ENCODE peak calls at places on chromosomes 7 and 10, in four cellular contexts. E is GM23338, G is left lung, C is right cardiac atrium. S is an unnamed sample.

GRCh38 chr10:95697429-95697828 is 3.7 kb upstream of the TCTN3 start:
- DNase-seq in E (no peak), C (no peak), G (no peak), S (no peak)

GRCh38 chr7:22444181-22444966 is 55.6 kb downstream of the STEAP1B start:
- DNase-seq in E (no peak), G (no peak), C (no peak), S (no peak)

GRCh38 chr10:32377458-32378370 is 30.8 kb upstream of the EPC1 start:
- DNase-seq in G (no peak), E (no peak), C (no peak), S (no peak)

GRCh38 chr10:32073676-32074075 is 17.5 kb upstream of the KIF5B start:
- DNase-seq in E (no peak), G (no peak), C (no peak), S (no peak)

GRCh38 chr10:77332256-77332655 is 305.4 kb downstream of the KCNMA1 start:
- DNase-seq in E (no peak), G (no peak), C (no peak), S (no peak)

GRCh38 chr10:70549962-70550845 is 52.3 kb downstream of the PRF1 start:
- DNase-seq in E (peak; percentile 82), C (peak; percentile 67), G (peak; percentile 66), S (no peak)

GRCh38 chr7:126605553-126605952 is 647.2 kb downstream of the GRM8 start:
- DNase-seq in G (no peak), C (no peak), E (no peak), S (no peak)

GRCh38 chr7:22610871-22611757 is 111.1 kb upstream of the STEAP1B start:
- DNase-seq in C (no peak), E (no peak), G (no peak), S (no peak)

GRCh38 chr7:66013938-66014337 is 31.9 kb upstream of the GUSB start:
- DNase-seq in G (no peak), E (peak; percentile 75), C (peak; percentile 51), S (peak; percentile 29)

GRCh38 chr7:80851896-80852476 is 66.9 kb downstream of the SEMA3C start:
- DNase-seq in G (no peak), E (no peak), C (no peak), S (no peak)

GRCh38 chr7:91557789-91558396 is 293.7 kb downstream of the FZD1 start:
- DNase-seq in E (no peak), C (no peak), G (no peak), S (no peak)

GRCh38 chr7:151400626-151401315 is 9.1 kb downstream of the WDR86 start:
- DNase-seq in G (peak; percentile 46), E (no peak), C (no peak), S (no peak)

GRCh38 chr10:44933922-44934321 is 22.8 kb downstream of the TMEM72 start:
- DNase-seq in E (no peak), C (no peak), G (no peak), S (no peak)

GRCh38 chr10:44933117-44933450 is 21.9 kb downstream of the TMEM72 start:
- DNase-seq in G (no peak), C (no peak), E (no peak), S (no peak)

GRCh38 chr10:44931621-44932337 is 20.6 kb downstream of the TMEM72 start:
- DNase-seq in G (no peak), E (no peak), C (no peak), S (peak; percentile 12)

GRCh38 chr10:44933451-44933850 is 22.3 kb downstream of the TMEM72 start:
- DNase-seq in E (no peak), G (no peak), C (no peak), S (no peak)

GRCh38 chr10:44932338-44933116 is 21.4 kb downstream of the TMEM72 start:
- DNase-seq in E (peak; percentile 95), G (peak; percentile 98), C (peak; percentile 97), S (peak; percentile 100)
- H3K4me1 ChIP-seq in E (peaks cover 6% of the 10 kb centered on the region), G (peaks cover 48% of the 10 kb centered on the region), C (peaks cover 15% of the 10 kb centered on the region), S (peaks cover 5% of the 10 kb centered on the region)

DNA sequence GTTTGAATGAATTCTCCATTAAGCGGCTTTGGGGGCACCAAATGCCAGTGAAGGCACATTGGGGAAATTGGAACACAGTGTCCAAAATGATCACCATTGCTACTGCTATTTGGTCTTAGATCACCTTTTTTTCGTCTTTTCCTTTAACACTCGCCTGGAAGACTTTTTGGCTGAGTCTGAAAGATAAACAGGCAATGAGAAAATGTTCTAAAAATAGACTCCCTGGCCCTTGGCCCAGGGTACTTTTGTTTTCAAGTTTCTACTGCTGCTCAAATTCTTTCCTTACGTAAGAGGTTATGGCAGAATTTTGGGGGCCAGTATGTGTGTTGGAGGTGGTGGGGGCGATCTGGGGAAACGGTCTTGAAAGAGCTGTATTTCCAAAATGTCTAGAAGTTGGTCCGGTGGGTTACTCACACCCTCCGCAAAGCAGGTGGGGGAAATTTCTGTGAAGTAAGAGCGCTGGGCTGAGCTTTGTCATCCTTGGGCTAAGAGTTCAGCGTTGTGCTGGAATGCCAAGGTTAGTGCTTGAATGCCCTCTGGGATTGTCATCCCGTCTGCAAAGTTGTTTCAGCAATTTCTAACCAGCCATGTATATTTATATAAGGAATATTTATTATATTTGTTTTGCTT is 1.3 kb upstream of the ITPRIP start:
- DNase-seq in E (no peak), C (no peak), G (no peak), S (no peak)
- H3K4me1 ChIP-seq in E (peaks cover 49% of the 10 kb centered on the region), C (peaks cover 14% of the 10 kb centered on the region), G (peaks cover 46% of the 10 kb centered on the region), S (peaks cover 8% of the 10 kb centered on the region)

GRCh38 chr10:86827639-86828038 is 71.2 kb downstream of the BMPR1A start:
- DNase-seq in C (no peak), G (no peak), E (peak; percentile 63), S (no peak)

GRCh38 chr10:86823565-86823964 is 67.1 kb downstream of the BMPR1A start:
- DNase-seq in G (no peak), E (peak; percentile 53), C (no peak), S (no peak)

GRCh38 chr10:86824151-86824550 is 67.7 kb downstream of the BMPR1A start:
- DNase-seq in G (no peak), E (peak; percentile 65), C (no peak), S (no peak)

GRCh38 chr10:86828145-86828544 is 71.7 kb downstream of the BMPR1A start:
- DNase-seq in E (no peak), G (no peak), C (no peak), S (no peak)

DNA sequence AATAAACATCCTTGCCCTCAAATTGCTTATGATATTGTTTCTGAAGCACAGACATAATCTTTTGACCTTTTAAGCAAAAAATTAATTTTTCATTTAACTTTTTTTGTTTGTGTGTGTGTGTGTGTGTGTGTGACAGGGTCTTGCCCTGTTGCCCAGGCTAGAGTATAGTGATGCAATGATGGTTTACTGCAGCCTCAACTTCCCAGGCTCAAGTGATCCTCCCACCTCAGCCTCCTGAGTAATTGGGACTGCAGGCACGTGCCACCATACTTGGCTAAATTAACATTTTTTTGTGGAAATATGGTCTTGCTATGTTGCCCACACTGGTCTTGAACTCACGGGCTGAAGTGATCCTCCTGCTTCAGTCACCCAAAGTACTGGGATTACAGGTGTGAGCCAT is 68.9 kb downstream of the BMPR1A start:
- DNase-seq in G (no peak), C (no peak), E (no peak), S (no peak)
- H3K4me1 ChIP-seq in G (peaks cover 2% of the 10 kb centered on the region), C (peaks cover 7% of the 10 kb centered on the region), E (peaks cover 76% of the 10 kb centered on the region), S (peaks cover 12% of the 10 kb centered on the region)

GRCh38 chr7:154415709-154416399 is 363.7 kb downstream of the DPP6 start:
- DNase-seq in G (no peak), C (no peak), E (no peak), S (no peak)

GRCh38 chr7:154419344-154419743 is 367.1 kb downstream of the DPP6 start:
- DNase-seq in G (no peak), C (no peak), E (no peak), S (no peak)

GRCh38 chr7:154412105-154412504 is 359.9 kb downstream of the DPP6 start:
- DNase-seq in G (no peak), E (no peak), C (no peak), S (no peak)

GRCh38 chr7:154416714-154417113 is 364.5 kb downstream of the DPP6 start:
- DNase-seq in C (no peak), E (no peak), G (no peak), S (no peak)
- H3K4me1 ChIP-seq in C (no peaks in the 10 kb centered on the region), E (no peaks in the 10 kb centered on the region), G (no peaks in the 10 kb centered on the region), S (no peaks in the 10 kb centered on the region)

DNA sequence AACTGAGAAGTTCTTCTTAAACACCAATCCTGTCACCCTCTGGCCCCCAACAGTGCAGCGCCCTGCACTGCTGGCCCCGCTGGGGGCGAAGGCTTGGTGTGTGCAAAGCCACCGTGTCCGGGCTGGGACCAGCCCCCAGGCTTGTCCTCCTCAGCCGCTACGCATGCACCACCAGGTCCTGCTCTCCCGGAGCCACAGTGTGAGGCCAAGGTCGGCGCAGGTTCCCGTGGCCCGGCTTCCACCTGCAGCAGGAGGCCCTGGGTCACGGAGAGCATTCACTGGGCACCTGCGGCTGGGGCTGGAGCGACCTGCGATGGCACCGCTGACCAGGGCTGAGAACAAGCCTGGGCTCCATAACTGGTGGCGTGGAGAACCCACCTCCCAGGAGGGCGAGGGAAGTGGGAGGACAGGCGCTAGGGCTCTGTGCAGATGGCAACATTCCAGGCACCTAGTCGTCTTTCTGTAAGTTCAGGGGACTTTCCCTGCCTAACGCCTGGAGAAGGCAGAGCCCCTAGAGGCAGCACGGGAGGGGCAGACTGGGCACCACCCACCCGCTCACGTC is 271.5 kb downstream of the ELFN1 start:
- DNase-seq in G (peak; percentile 83), E (no peak), C (peak; percentile 51), S (no peak)
- H3K4me1 ChIP-seq in G (peaks cover 49% of the 10 kb centered on the region), E (no peaks in the 10 kb centered on the region), C (no peaks in the 10 kb centered on the region), S (no peaks in the 10 kb centered on the region)

DNA sequence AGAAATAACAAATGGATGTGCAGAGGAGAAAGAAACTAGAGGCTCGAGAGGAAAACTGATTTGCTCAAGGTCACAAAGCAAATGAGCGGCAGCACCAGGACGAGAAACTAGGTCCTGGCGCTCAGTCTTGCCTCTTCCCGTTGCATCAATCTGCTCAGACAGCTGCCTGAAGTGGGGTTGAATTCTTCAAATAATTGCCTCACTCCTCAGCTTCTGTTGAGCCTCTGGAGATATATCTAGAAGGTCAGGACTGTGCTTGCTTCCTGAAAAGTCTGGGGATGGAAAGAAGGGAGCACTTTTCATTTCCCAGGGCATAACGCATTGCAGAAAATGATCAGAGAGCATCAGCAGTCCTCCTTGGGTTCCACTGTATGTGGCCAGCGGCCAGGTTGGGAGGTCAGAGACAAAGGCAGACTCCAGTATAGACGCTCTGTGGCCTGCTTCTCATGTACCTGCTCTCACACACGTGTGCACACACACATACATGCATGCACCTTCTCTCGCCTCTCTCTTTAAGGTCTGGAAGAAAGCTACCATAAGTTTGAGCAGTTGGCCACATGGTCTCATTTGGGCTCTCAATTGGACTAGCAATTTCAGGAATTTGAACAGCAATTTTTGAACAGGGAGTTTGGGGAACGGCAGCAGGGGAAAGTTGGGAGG is 83.7 kb upstream of the DUSP5 start:
- DNase-seq in G (no peak), E (no peak), C (no peak), S (no peak)
- H3K4me1 ChIP-seq in G (peaks cover 32% of the 10 kb centered on the region), E (no peaks in the 10 kb centered on the region), C (peaks cover 4% of the 10 kb centered on the region), S (peaks cover 10% of the 10 kb centered on the region)

DNA sequence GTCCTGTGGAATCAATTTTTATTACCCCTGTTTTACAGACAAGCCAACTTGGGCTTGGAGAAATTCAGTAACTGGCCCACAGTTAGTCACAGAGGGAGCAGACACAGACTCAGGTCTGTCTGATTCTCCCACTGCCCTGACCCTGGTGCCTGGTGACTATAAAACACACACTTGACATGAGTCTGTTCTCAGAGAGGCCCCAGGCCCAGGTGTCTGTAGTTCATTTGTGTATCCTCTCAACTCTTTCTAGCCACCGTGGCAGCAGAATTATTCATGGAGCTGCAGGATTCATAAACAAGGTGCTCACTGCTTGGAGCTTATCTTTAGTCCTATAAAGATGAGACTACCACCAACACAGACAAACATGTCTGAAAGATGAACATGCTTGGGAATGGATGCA is 79.3 kb upstream of the PDCD4 start:
- DNase-seq in E (no peak), C (no peak), G (no peak), S (no peak)
- H3K4me1 ChIP-seq in E (no peaks in the 10 kb centered on the region), C (peaks cover 7% of the 10 kb centered on the region), G (no peaks in the 10 kb centered on the region), S (peaks cover 57% of the 10 kb centered on the region)

GRCh38 chr7:107960306-107960705 is 42.7 kb downstream of the LAMB1 start:
- DNase-seq in G (no peak), C (no peak), E (no peak), S (no peak)
- H3K4me1 ChIP-seq in G (peaks cover 3% of the 10 kb centered on the region), C (peaks cover 2% of the 10 kb centered on the region), E (peaks cover 13% of the 10 kb centered on the region), S (no peaks in the 10 kb centered on the region)

GRCh38 chr7:105559926-105560325 is 21.4 kb downstream of the EFCAB10 start:
- DNase-seq in C (no peak), E (no peak), G (no peak), S (no peak)
- H3K4me1 ChIP-seq in C (no peaks in the 10 kb centered on the region), E (no peaks in the 10 kb centered on the region), G (no peaks in the 10 kb centered on the region), S (no peaks in the 10 kb centered on the region)